ENCODE peak calls at places on chromosomes 1 and 21, in five cellular contexts. D is adrenal gland, N is prostate gland, X is astrocyte, I is tibial nerve. H is an unnamed sample.

GRCh38 chr1:102837551-102837950 is 270.8 kb downstream of the COL11A1 start:
- DNase-seq in N (no peak), D (no peak), I (no peak), X (no peak), H (no peak)

GRCh38 chr1:214615871-214616270 is 12.9 kb downstream of the CENPF start:
- DNase-seq in X (peak; percentile 64), N (no peak), I (no peak), D (no peak), H (no peak)

GRCh38 chr1:223374064-223374610 is 10.2 kb upstream of the SUSD4 start:
- DNase-seq in I (no peak), X (no peak), N (no peak), D (no peak), H (no peak)

GRCh38 chr1:41884256-41885240 is 34.2 kb downstream of the HIVEP3 start:
- DNase-seq in X (no peak), N (no peak), I (no peak), D (no peak), H (no peak)

GRCh38 chr1:33111965-33112364 is 31.0 kb downstream of the AZIN2 start:
- DNase-seq in D (no peak), I (no peak), X (no peak), N (no peak), H (no peak)

GRCh38 chr1:228092342-228093049 is 10.0 kb downstream of the ARF1 start:
- DNase-seq in X (no peak), D (peak; percentile 51), N (no peak), I (no peak), H (no peak)

GRCh38 chr1:15945011-15945831 is 30.7 kb downstream of the ZBTB17 start:
- DNase-seq in N (no peak), D (peak; percentile 52), I (no peak), X (no peak), H (no peak)

GRCh38 chr1:230289350-230289644 is 136.8 kb downstream of the PGBD5 start:
- DNase-seq in N (no peak), I (no peak), X (no peak), D (no peak), H (no peak)

GRCh38 chr1:18852501-18852900 is 7.0 kb downstream of the TAS1R2 start:
- DNase-seq in N (no peak), D (no peak), I (no peak), X (no peak), H (no peak)
- H3K27me3 ChIP-seq in N (no peaks in the 10 kb centered on the region), D (no peaks in the 10 kb centered on the region), I (no peaks in the 10 kb centered on the region), X (no peaks in the 10 kb centered on the region), H (no peaks in the 10 kb centered on the region)

GRCh38 chr1:24392982-24393645 is 20.5 kb downstream of the STPG1 start:
- DNase-seq in I (no peak), X (no peak), N (no peak), D (no peak), H (no peak)
- H3K4me3 ChIP-seq in I (no peak overlapping the region), X (no peak overlapping the region), N (no peak overlapping the region), D (no peak overlapping the region), H (no peak overlapping the region)

GRCh38 chr1:53063744-53064515 is 1.9 kb downstream of the PODN start:
- DNase-seq in I (no peak), D (peak; percentile 37), N (no peak), X (no peak), H (peak; percentile 43)
- H3K27me3 ChIP-seq in I (no peaks in the 10 kb centered on the region), D (peaks cover 13% of the 10 kb centered on the region), N (peaks cover 4% of the 10 kb centered on the region), X (peaks cover 29% of the 10 kb centered on the region), H (peaks cover 28% of the 10 kb centered on the region)

DNA sequence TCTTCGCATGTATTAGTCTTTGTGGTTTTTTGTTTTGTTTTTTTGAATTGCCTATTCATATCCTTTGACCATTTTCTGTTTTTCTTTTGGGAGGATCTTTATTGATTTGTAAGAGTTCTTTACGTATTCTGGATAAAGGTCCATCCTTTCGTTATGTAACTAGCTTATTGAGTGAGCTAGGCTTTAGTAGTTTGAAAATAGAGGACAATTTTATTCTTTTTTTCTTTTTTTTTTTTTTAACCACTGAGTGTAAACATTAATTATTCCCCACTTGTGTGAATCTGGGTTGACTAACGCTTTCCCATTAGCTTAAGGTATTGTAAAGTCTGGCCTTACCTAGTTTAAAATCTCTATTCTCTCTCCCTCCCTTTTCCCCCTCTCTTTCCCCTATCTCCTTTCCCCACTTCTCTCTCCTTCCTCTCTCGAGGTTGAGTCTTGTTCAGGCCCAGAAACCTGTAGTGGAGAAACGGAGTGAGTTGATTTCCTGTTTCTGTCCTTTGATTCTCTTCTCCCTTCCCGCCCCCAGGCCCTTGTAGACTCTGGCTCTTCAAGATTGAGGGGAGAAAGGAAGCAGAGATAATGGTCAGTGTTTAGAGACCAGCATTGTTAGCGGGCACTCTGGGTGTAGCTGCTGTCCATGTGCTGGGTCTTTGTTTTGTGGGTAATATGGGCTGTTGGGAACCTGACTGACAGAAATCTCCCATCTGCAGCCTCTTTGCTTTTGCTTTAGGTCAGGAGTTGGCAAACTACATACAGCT is 1.5 kb downstream of the MORC3 start:
- DNase-seq in I (no peak), D (peak; percentile 54), X (peak; percentile 10), N (peak; percentile 17), H (no peak)
- H3K4me3 ChIP-seq in I (peak overlapping the region; percentile 91), D (peak overlapping the region; percentile 83), X (peak overlapping the region; percentile 83), N (peak overlapping the region; percentile 91), H (no peak overlapping the region)

DNA sequence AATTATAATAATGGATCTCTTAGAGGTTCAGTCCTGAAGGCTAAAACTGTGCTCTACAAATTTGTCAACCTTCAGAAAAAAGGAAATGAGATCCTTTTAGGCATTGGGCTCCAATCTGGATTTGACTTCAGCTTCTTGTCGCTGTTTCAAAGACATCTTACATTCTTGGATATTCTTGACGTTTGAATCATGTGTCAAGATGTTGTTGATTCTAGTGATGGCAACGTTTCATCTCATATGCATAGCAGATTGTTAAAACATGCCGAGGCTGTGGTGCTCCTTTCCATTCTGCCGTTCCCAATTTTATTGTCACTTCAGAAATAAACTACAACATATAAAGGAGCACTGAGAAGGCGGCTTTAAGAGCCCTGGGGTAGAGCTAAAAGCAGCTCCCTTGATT is 467.6 kb upstream of the ZRANB2 start:
- DNase-seq in X (no peak), D (no peak), N (no peak), I (no peak), H (no peak)
- H3K27me3 ChIP-seq in X (no peaks in the 10 kb centered on the region), D (no peaks in the 10 kb centered on the region), N (no peaks in the 10 kb centered on the region), I (no peaks in the 10 kb centered on the region), H (no peaks in the 10 kb centered on the region)